ENCODE peak calls at places on chromosome 12, in five cellular contexts. A is natural killer cell; V is effector memory CD8-positive, alpha-beta T cell; Q is activated CD8-positive, alpha-beta memory T cell treated with anti-CD3 and anti-CD28 coated beads, Interleukin-2, amount 10 ng/mL, durations not matched to agents 7 days and 5 days; U is heart right ventricle. O is an unnamed sample.

GRCh38 chr12:19093218-19093617 is 36.3 kb upstream of the PLEKHA5 start:
- ATAC-seq in A (no peak), V (no peak), Q (no peak), U (no peak), O (no peak)

GRCh38 chr12:120854804-120855203 is 49.4 kb downstream of the SPPL3 start:
- ATAC-seq in U (no peak), A (no peak), V (no peak), Q (no peak), O (no peak)

GRCh38 chr12:105352049-105352448 is 21.6 kb downstream of the C12orf75 start:
- ATAC-seq in V (no peak), Q (peak), U (no peak), A (peak), O (peak)

GRCh38 chr12:79344855-79345840 is 345.6 kb downstream of the PAWR start:
- ATAC-seq in A (no peak), Q (no peak), V (no peak), U (no peak), O (no peak)

GRCh38 chr12:95614384-95614982 is 63.2 kb upstream of the USP44 start:
- ATAC-seq in V (no peak), U (peak), Q (no peak), A (no peak), O (no peak)

GRCh38 chr12:4562034-4562657 is at the start of gene DYRK4:
- ATAC-seq in Q (no peak), A (peak), U (peak), V (no peak), O (no peak)

GRCh38 chr12:113230315-113231274 is 9.3 kb downstream of the TPCN1 start:
- ATAC-seq in A (no peak), U (peak), Q (no peak), V (no peak), O (peak)

GRCh38 chr12:4148418-4149056 is 125.0 kb upstream of the CCND2 start:
- ATAC-seq in A (peak), V (peak), Q (no peak), U (peak), O (no peak)

GRCh38 chr12:34033628-34034296 is 11.5 kb downstream of the ALG10 start:
- ATAC-seq in Q (no peak), V (no peak), U (no peak), A (no peak), O (no peak)